ENCODE peak calls at places on chromosomes 16 and 17, in five cellular contexts. One of them, this sample, is unnamed.

GRCh38 chr16:15404792-15405191 is 9.2 kb downstream of the MPV17L start:
- DNase-seq in HepG2: no peak
- DNase-seq in K562: no peak
- DNase-seq in HCT116: no peak
- DNase-seq in GM12878: no peak
- DNase-seq in this sample: no peak

GRCh38 chr17:8844229-8845218 is 22.9 kb downstream of the PIK3R6 start:
- DNase-seq in HepG2: no peak
- DNase-seq in K562: no peak
- DNase-seq in HCT116: no peak
- DNase-seq in GM12878: no peak
- DNase-seq in this sample: no peak

GRCh38 chr16:55528974-55529373 is 20.1 kb downstream of the LPCAT2 start:
- DNase-seq in HepG2: no peak
- DNase-seq in K562: no peak
- DNase-seq in HCT116: no peak
- DNase-seq in GM12878: no peak
- DNase-seq in this sample: no peak

GRCh38 chr16:83356266-83356665 is 451.5 kb upstream of the HSBP1 start:
- DNase-seq in HepG2: peak; percentile 56
- DNase-seq in K562: peak; percentile 54
- DNase-seq in HCT116: peak; percentile 29
- DNase-seq in GM12878: no peak
- DNase-seq in this sample: no peak

GRCh38 chr16:31260136-31260931 is 559 bp downstream of the ITGAM start:
- DNase-seq in HepG2: no peak
- DNase-seq in K562: no peak
- DNase-seq in HCT116: no peak
- DNase-seq in GM12878: no peak
- DNase-seq in this sample: no peak

GRCh38 chr16:30902070-30902972 is 5.9 kb downstream of the CTF1 start:
- DNase-seq in HepG2: peak; percentile 33
- DNase-seq in K562: peak; percentile 88
- DNase-seq in HCT116: no peak
- DNase-seq in GM12878: no peak
- DNase-seq in this sample: no peak

GRCh38 chr16:64311241-64311640 is 810.6 kb downstream of the CDH11 start:
- DNase-seq in HepG2: no peak
- DNase-seq in K562: no peak
- DNase-seq in HCT116: no peak
- DNase-seq in GM12878: no peak
- DNase-seq in this sample: no peak

GRCh38 chr17:36641877-36642845 is 40.8 kb downstream of the MRM1 start:
- DNase-seq in HepG2: no peak
- DNase-seq in K562: no peak
- DNase-seq in HCT116: no peak
- DNase-seq in GM12878: no peak
- DNase-seq in this sample: no peak

GRCh38 chr17:70535986-70536385 is 366.7 kb downstream of the KCNJ2 start:
- DNase-seq in HepG2: no peak
- DNase-seq in K562: no peak
- DNase-seq in HCT116: no peak
- DNase-seq in GM12878: no peak
- DNase-seq in this sample: no peak

GRCh38 chr17:60577147-60577925 is 22.7 kb upstream of the PPM1D start:
- DNase-seq in HepG2: peak; percentile 17
- DNase-seq in K562: peak; percentile 26
- DNase-seq in HCT116: no peak
- DNase-seq in GM12878: peak; percentile 30
- DNase-seq in this sample: no peak

GRCh38 chr17:18185832-18186231 is 2.2 kb downstream of the ALKBH5 start:
- DNase-seq in HepG2: no peak
- DNase-seq in K562: no peak
- DNase-seq in HCT116: no peak
- DNase-seq in GM12878: no peak
- DNase-seq in this sample: no peak

GRCh38 chr17:76048711-76049110 is 21.6 kb upstream of the EVPL start:
- DNase-seq in HepG2: no peak
- DNase-seq in K562: no peak
- DNase-seq in HCT116: no peak
- DNase-seq in GM12878: no peak
- DNase-seq in this sample: no peak

GRCh38 chr17:73069846-73070245 is 22.6 kb downstream of the SLC39A11 start:
- DNase-seq in HepG2: no peak
- DNase-seq in K562: no peak
- DNase-seq in HCT116: no peak
- DNase-seq in GM12878: no peak
- DNase-seq in this sample: no peak

GRCh38 chr17:73067075-73067474 is 25.4 kb downstream of the SLC39A11 start:
- DNase-seq in HepG2: no peak
- DNase-seq in K562: no peak
- DNase-seq in HCT116: no peak
- DNase-seq in GM12878: no peak
- DNase-seq in this sample: no peak

GRCh38 chr17:73069164-73069774 is 23.2 kb downstream of the SLC39A11 start:
- DNase-seq in HepG2: peak; percentile 49
- DNase-seq in K562: no peak
- DNase-seq in HCT116: no peak
- DNase-seq in GM12878: no peak
- DNase-seq in this sample: no peak

GRCh38 chr17:73066148-73066884 is 26.2 kb downstream of the SLC39A11 start:
- DNase-seq in HepG2: no peak
- DNase-seq in K562: no peak
- DNase-seq in HCT116: no peak
- DNase-seq in GM12878: no peak
- DNase-seq in this sample: no peak

GRCh38 chr17:73068322-73069153 is 23.9 kb downstream of the SLC39A11 start:
- DNase-seq in HepG2: peak; percentile 99
- DNase-seq in K562: no peak
- DNase-seq in HCT116: no peak
- DNase-seq in GM12878: no peak
- DNase-seq in this sample: no peak
- TF ChIP-seq ZNF274 in HepG2: peak; percentile 53
- TF ChIP-seq ZNF274 in K562: no peak
- TF ChIP-seq ZNF274 in HCT116: no peak
- TF ChIP-seq ZNF274 in GM12878: no peak
- TF ChIP-seq ZNF274 in this sample: no peak

DNA sequence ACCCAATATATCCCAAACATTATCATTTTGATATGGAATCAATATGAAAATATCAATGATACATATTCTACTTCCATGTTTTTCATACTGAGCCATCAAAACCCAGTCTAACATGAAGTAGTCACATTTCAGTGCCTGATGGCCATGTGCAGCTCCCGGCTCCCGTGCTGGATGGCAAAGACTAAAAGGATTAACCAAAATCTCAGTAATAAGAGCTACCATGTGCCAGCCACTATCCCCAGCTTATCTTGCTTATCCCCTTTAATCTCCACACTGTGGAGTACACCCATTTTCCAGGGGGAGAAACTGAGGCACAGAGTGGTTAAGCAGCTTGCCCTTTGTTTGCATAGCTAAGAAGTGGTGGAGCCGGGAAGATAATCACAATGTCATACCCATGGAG is 9.2 kb downstream of the CD300LG start:
- DNase-seq in HepG2: no peak
- DNase-seq in K562: no peak
- DNase-seq in HCT116: no peak
- DNase-seq in GM12878: no peak
- DNase-seq in this sample: no peak
- H4K20me1 ChIP-seq in HepG2: no peaks in the 10 kb centered on the region
- H4K20me1 ChIP-seq in K562: peaks cover 3% of the 10 kb centered on the region
- H4K20me1 ChIP-seq in HCT116: no peaks in the 10 kb centered on the region
- H4K20me1 ChIP-seq in GM12878: no peaks in the 10 kb centered on the region
- H4K20me1 ChIP-seq in this sample: no peaks in the 10 kb centered on the region

DNA sequence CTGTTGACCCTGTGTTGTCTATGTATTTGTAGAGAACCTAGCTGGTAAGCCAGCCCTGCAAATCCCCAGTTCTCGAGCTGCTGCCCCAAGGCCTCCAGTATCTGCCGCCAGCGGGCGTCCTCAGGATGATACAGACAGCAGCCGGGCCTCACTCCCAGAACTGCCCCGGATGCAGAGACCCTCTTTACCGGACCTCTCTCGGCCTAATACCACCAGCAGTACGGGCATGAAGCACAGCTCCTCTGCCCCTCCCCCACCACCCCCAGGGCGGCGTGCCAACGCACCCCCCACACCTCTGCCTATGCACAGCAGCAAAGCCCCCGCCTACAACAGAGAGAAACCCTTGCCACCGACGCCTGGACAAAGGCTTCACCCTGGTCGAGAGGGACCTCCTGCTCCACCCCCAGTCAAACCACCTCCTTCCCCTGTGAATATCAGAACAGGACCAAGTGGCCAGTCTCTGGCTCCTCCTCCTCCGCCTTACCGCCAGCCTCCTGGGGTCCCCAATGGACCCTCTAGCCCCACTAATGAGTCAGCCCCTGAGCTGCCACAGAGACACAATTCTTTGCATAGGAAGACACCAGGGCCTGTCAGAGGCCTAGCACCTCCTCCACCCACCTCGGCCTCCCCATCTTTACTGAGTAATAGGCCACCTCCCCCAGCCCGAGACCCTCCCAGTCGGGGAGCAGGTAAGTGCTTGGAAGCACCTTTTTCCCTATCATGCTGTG is 23.1 kb upstream of the CDC6 start:
- DNase-seq in HepG2: no peak
- DNase-seq in K562: no peak
- DNase-seq in HCT116: no peak
- DNase-seq in GM12878: no peak
- DNase-seq in this sample: no peak
- H3K36me3 ChIP-seq in HepG2: peaks cover 61% of the 10 kb centered on the region
- H3K36me3 ChIP-seq in K562: peaks cover 56% of the 10 kb centered on the region
- H3K36me3 ChIP-seq in HCT116: peaks cover 36% of the 10 kb centered on the region
- H3K36me3 ChIP-seq in GM12878: peaks cover 11% of the 10 kb centered on the region
- H3K36me3 ChIP-seq in this sample: peaks cover 39% of the 10 kb centered on the region

GRCh38 chr17:1783834-1784611 is 22.2 kb downstream of the SERPINF1 start:
- DNase-seq in HepG2: peak; percentile 67
- DNase-seq in K562: peak; percentile 56
- DNase-seq in HCT116: peak; percentile 6
- DNase-seq in GM12878: no peak
- DNase-seq in this sample: no peak
- TF ChIP-seq ZNF274 in HepG2: no peak
- TF ChIP-seq ZNF274 in K562: no peak
- TF ChIP-seq ZNF274 in HCT116: no peak
- TF ChIP-seq ZNF274 in GM12878: no peak
- TF ChIP-seq ZNF274 in this sample: no peak

GRCh38 chr17:34199449-34199848 is 55.6 kb upstream of the CCL2 start:
- DNase-seq in HepG2: no peak
- DNase-seq in K562: no peak
- DNase-seq in HCT116: no peak
- DNase-seq in GM12878: no peak
- DNase-seq in this sample: no peak

GRCh38 chr17:34201225-34201624 is 53.9 kb upstream of the CCL2 start:
- DNase-seq in HepG2: no peak
- DNase-seq in K562: no peak
- DNase-seq in HCT116: no peak
- DNase-seq in GM12878: no peak
- DNase-seq in this sample: no peak

GRCh38 chr17:34198519-34198918 is 56.6 kb upstream of the CCL2 start:
- DNase-seq in HepG2: no peak
- DNase-seq in K562: no peak
- DNase-seq in HCT116: no peak
- DNase-seq in GM12878: no peak
- DNase-seq in this sample: no peak

GRCh38 chr17:34201767-34202166 is 53.3 kb upstream of the CCL2 start:
- DNase-seq in HepG2: no peak
- DNase-seq in K562: no peak
- DNase-seq in HCT116: no peak
- DNase-seq in GM12878: no peak
- DNase-seq in this sample: no peak

GRCh38 chr17:34199932-34200534 is 55.1 kb upstream of the CCL2 start:
- DNase-seq in HepG2: peak; percentile 76
- DNase-seq in K562: peak; percentile 79
- DNase-seq in HCT116: peak; percentile 55
- DNase-seq in GM12878: peak; percentile 36
- DNase-seq in this sample: peak; percentile 62
- H4K20me1 ChIP-seq in HepG2: no peaks in the 10 kb centered on the region
- H4K20me1 ChIP-seq in K562: no peaks in the 10 kb centered on the region
- H4K20me1 ChIP-seq in HCT116: no peaks in the 10 kb centered on the region
- H4K20me1 ChIP-seq in GM12878: no peaks in the 10 kb centered on the region
- H4K20me1 ChIP-seq in this sample: no peaks in the 10 kb centered on the region

DNA sequence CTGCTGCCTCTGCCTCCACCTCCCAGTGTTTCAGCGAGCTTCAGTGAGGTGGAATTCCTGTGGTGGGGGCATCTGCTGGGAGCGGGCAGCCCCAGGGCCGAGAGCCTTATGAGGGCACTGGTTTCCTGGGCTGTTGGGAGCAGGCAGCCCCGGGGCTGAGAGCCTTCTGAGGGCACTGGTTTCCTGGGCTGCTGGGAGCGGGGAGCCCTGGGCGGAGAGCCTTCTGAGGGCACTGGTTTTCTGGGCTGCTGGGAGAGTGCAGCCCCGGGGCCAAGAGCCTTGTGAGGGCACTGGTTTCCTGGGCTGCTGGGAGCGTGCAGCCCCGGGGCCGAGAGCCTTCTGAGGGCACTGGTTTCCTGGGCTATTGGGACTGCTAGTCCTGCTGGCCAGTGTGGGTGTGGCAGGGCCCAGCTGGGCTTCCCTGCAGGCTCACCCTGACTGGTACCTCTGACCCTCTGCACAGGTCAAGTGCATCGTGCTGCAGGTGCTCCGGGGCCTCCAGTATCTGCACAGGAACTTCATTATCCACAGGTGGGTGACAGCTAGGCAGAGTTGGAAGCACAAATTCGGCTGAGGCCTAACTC is 5.6 kb downstream of the CDK10 start:
- DNase-seq in HepG2: peak; percentile 38
- DNase-seq in K562: no peak
- DNase-seq in HCT116: no peak
- DNase-seq in GM12878: no peak
- DNase-seq in this sample: no peak
- H3K36me3 ChIP-seq in HepG2: no peaks in the 10 kb centered on the region
- H3K36me3 ChIP-seq in K562: peaks cover 82% of the 10 kb centered on the region
- H3K36me3 ChIP-seq in HCT116: peaks cover 27% of the 10 kb centered on the region
- H3K36me3 ChIP-seq in GM12878: peaks cover 14% of the 10 kb centered on the region
- H3K36me3 ChIP-seq in this sample: peaks cover 3% of the 10 kb centered on the region

GRCh38 chr17:68033636-68034451 is 1.7 kb upstream of the KPNA2 start:
- DNase-seq in HepG2: peak; percentile 95
- DNase-seq in K562: peak; percentile 30
- DNase-seq in HCT116: peak; percentile 65
- DNase-seq in GM12878: no peak
- DNase-seq in this sample: peak; percentile 84
- TF ChIP-seq ZNF274 in HepG2: no peak
- TF ChIP-seq ZNF274 in K562: no peak
- TF ChIP-seq ZNF274 in HCT116: no peak
- TF ChIP-seq ZNF274 in GM12878: no peak
- TF ChIP-seq ZNF274 in this sample: no peak

DNA sequence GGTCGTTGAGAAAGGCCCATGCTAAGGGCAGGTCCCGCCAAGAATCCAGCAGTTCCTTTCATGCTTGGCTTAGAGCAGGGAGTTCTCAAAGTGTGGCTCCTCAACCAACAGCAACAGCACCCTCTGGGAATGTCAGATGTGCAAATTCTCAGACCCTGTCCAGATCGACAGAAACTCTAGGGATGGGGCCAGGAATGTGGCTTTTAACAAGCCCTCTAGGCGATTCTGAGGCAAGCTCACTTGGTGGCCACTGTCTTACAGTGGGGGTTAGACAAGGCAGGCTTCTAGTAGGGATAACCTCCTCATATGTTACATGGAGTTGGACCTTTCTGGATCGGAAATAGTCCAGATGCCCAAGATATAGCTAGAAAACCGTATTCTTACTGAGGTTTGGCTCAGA is 144.8 kb downstream of the ZFHX3 start:
- DNase-seq in HepG2: no peak
- DNase-seq in K562: no peak
- DNase-seq in HCT116: no peak
- DNase-seq in GM12878: no peak
- DNase-seq in this sample: no peak
- H4K20me1 ChIP-seq in HepG2: no peaks in the 10 kb centered on the region
- H4K20me1 ChIP-seq in K562: no peaks in the 10 kb centered on the region
- H4K20me1 ChIP-seq in HCT116: no peaks in the 10 kb centered on the region
- H4K20me1 ChIP-seq in GM12878: no peaks in the 10 kb centered on the region
- H4K20me1 ChIP-seq in this sample: no peaks in the 10 kb centered on the region

This sample was measured in H1.